ENCODE peak calls at places on chromosome 10, in eight cellular contexts. One of them, this sample, is unnamed.

GRCh38 chr10:22992075-22992474 is 64.2 kb downstream of the ARMC3 start:
- ATAC-seq in HCT116: no peak
- ATAC-seq in HepG2: no peak
- ATAC-seq in upper lobe of left lung: no peak
- ATAC-seq in gastrocnemius medialis: no peak
- ATAC-seq in heart left ventricle: no peak
- ATAC-seq in K562: no peak
- ATAC-seq in right lobe of liver: peak; percentile 14
- ATAC-seq in this sample: no peak

GRCh38 chr10:131982185-131982756 is 548 bp upstream of the BNIP3 start:
- ATAC-seq in HepG2: no peak
- ATAC-seq in K562: peak; percentile 2
- ATAC-seq in heart left ventricle: no peak
- ATAC-seq in right lobe of liver: no peak
- ATAC-seq in HCT116: no peak
- ATAC-seq in upper lobe of left lung: no peak
- ATAC-seq in gastrocnemius medialis: peak; percentile 5
- ATAC-seq in this sample: peak; percentile 8

GRCh38 chr10:11108356-11108755 is 90.7 kb downstream of the CELF2 start:
- ATAC-seq in HCT116: no peak
- ATAC-seq in right lobe of liver: no peak
- ATAC-seq in K562: no peak
- ATAC-seq in heart left ventricle: no peak
- ATAC-seq in gastrocnemius medialis: no peak
- ATAC-seq in upper lobe of left lung: no peak
- ATAC-seq in HepG2: no peak
- ATAC-seq in this sample: no peak

GRCh38 chr10:11344081-11344480 is 267.4 kb downstream of the USP6NL start:
- ATAC-seq in K562: no peak
- ATAC-seq in heart left ventricle: no peak
- ATAC-seq in right lobe of liver: no peak
- ATAC-seq in HCT116: no peak
- ATAC-seq in HepG2: no peak
- ATAC-seq in upper lobe of left lung: no peak
- ATAC-seq in gastrocnemius medialis: no peak
- ATAC-seq in this sample: no peak

GRCh38 chr10:90579602-90580242 is 278.1 kb downstream of the HTR7 start:
- ATAC-seq in upper lobe of left lung: no peak
- ATAC-seq in HepG2: peak; percentile 91
- ATAC-seq in HCT116: peak; percentile 98
- ATAC-seq in right lobe of liver: peak; percentile 49
- ATAC-seq in gastrocnemius medialis: no peak
- ATAC-seq in heart left ventricle: no peak
- ATAC-seq in K562: no peak
- ATAC-seq in this sample: no peak

GRCh38 chr10:119667562-119668328 is 16.6 kb downstream of the BAG3 start:
- ATAC-seq in gastrocnemius medialis: peak; percentile 80
- ATAC-seq in upper lobe of left lung: peak; percentile 52
- ATAC-seq in HepG2: peak; percentile 41
- ATAC-seq in heart left ventricle: peak; percentile 88
- ATAC-seq in HCT116: peak; percentile 93
- ATAC-seq in K562: peak; percentile 82
- ATAC-seq in right lobe of liver: peak; percentile 19
- ATAC-seq in this sample: peak; percentile 92

GRCh38 chr10:5965266-5965665 is 12.1 kb downstream of the IL15RA start:
- ATAC-seq in heart left ventricle: no peak
- ATAC-seq in HCT116: no peak
- ATAC-seq in HepG2: no peak
- ATAC-seq in upper lobe of left lung: no peak
- ATAC-seq in K562: no peak
- ATAC-seq in right lobe of liver: peak; percentile 76
- ATAC-seq in gastrocnemius medialis: no peak
- ATAC-seq in this sample: no peak

GRCh38 chr10:121113385-121113696 is 262.2 kb downstream of the WDR11 start:
- ATAC-seq in heart left ventricle: no peak
- ATAC-seq in HepG2: no peak
- ATAC-seq in upper lobe of left lung: peak; percentile 86
- ATAC-seq in right lobe of liver: no peak
- ATAC-seq in K562: no peak
- ATAC-seq in HCT116: peak; percentile 80
- ATAC-seq in gastrocnemius medialis: no peak
- ATAC-seq in this sample: no peak

GRCh38 chr10:29158066-29158465 is 130.8 kb upstream of the LYZL1 start:
- ATAC-seq in gastrocnemius medialis: no peak
- ATAC-seq in HepG2: no peak
- ATAC-seq in right lobe of liver: no peak
- ATAC-seq in upper lobe of left lung: no peak
- ATAC-seq in heart left ventricle: no peak
- ATAC-seq in K562: no peak
- ATAC-seq in HCT116: no peak
- ATAC-seq in this sample: no peak

GRCh38 chr10:103660364-103661197 is 167.1 kb downstream of the NEURL1 start:
- ATAC-seq in HCT116: no peak
- ATAC-seq in gastrocnemius medialis: peak; percentile 8
- ATAC-seq in upper lobe of left lung: peak; percentile 20
- ATAC-seq in HepG2: peak; percentile 72
- ATAC-seq in K562: no peak
- ATAC-seq in heart left ventricle: peak; percentile 8
- ATAC-seq in right lobe of liver: peak; percentile 40
- ATAC-seq in this sample: peak; percentile 5

GRCh38 chr10:86138551-86139065 is 228.0 kb downstream of the GRID1 start:
- ATAC-seq in HepG2: no peak
- ATAC-seq in heart left ventricle: no peak
- ATAC-seq in gastrocnemius medialis: no peak
- ATAC-seq in upper lobe of left lung: no peak
- ATAC-seq in right lobe of liver: no peak
- ATAC-seq in HCT116: no peak
- ATAC-seq in K562: no peak
- ATAC-seq in this sample: no peak

GRCh38 chr10:86137561-86137960 is 229.0 kb downstream of the GRID1 start:
- ATAC-seq in upper lobe of left lung: no peak
- ATAC-seq in HCT116: no peak
- ATAC-seq in heart left ventricle: no peak
- ATAC-seq in K562: no peak
- ATAC-seq in right lobe of liver: no peak
- ATAC-seq in HepG2: no peak
- ATAC-seq in gastrocnemius medialis: no peak
- ATAC-seq in this sample: no peak

GRCh38 chr10:86135191-86135590 is 231.4 kb downstream of the GRID1 start:
- ATAC-seq in HepG2: no peak
- ATAC-seq in right lobe of liver: no peak
- ATAC-seq in HCT116: no peak
- ATAC-seq in K562: no peak
- ATAC-seq in upper lobe of left lung: peak; percentile 21
- ATAC-seq in heart left ventricle: no peak
- ATAC-seq in gastrocnemius medialis: no peak
- ATAC-seq in this sample: no peak

GRCh38 chr10:86141896-86142295 is 224.7 kb downstream of the GRID1 start:
- ATAC-seq in upper lobe of left lung: no peak
- ATAC-seq in HepG2: no peak
- ATAC-seq in K562: no peak
- ATAC-seq in right lobe of liver: no peak
- ATAC-seq in gastrocnemius medialis: no peak
- ATAC-seq in heart left ventricle: no peak
- ATAC-seq in HCT116: no peak
- ATAC-seq in this sample: no peak

GRCh38 chr10:86139066-86139657 is 227.4 kb downstream of the GRID1 start:
- ATAC-seq in HCT116: peak; percentile 92
- ATAC-seq in heart left ventricle: no peak
- ATAC-seq in HepG2: peak; percentile 85
- ATAC-seq in K562: peak; percentile 66
- ATAC-seq in upper lobe of left lung: no peak
- ATAC-seq in gastrocnemius medialis: no peak
- ATAC-seq in right lobe of liver: peak; percentile 29
- ATAC-seq in this sample: no peak
- TF ChIP-seq CTCF in HCT116: peak; percentile 85
- TF ChIP-seq CTCF in heart left ventricle: peak; percentile 10
- TF ChIP-seq CTCF in HepG2: peak; percentile 67
- TF ChIP-seq CTCF in K562: peak; percentile 46
- TF ChIP-seq CTCF in upper lobe of left lung: no peak
- TF ChIP-seq CTCF in gastrocnemius medialis: no peak
- TF ChIP-seq CTCF in right lobe of liver: no peak
- TF ChIP-seq CTCF in this sample: peak; percentile 21

GRCh38 chr10:110051487-110051886 is 43.7 kb downstream of the ADD3 start:
- ATAC-seq in K562: no peak
- ATAC-seq in HepG2: no peak
- ATAC-seq in upper lobe of left lung: no peak
- ATAC-seq in gastrocnemius medialis: no peak
- ATAC-seq in right lobe of liver: no peak
- ATAC-seq in HCT116: no peak
- ATAC-seq in heart left ventricle: no peak
- ATAC-seq in this sample: no peak
- H3K36me3 ChIP-seq in K562: no peaks in the 10 kb centered on the region
- H3K36me3 ChIP-seq in HepG2: no peaks in the 10 kb centered on the region
- H3K36me3 ChIP-seq in upper lobe of left lung: no peaks in the 10 kb centered on the region
- H3K36me3 ChIP-seq in gastrocnemius medialis: no peaks in the 10 kb centered on the region
- H3K36me3 ChIP-seq in right lobe of liver: no peaks in the 10 kb centered on the region
- H3K36me3 ChIP-seq in HCT116: no peaks in the 10 kb centered on the region
- H3K36me3 ChIP-seq in heart left ventricle: no peaks in the 10 kb centered on the region
- H3K36me3 ChIP-seq in this sample: no peaks in the 10 kb centered on the region

GRCh38 chr10:35336921-35337741 is 822 bp downstream of the CCNY start:
- ATAC-seq in HCT116: peak; percentile 37
- ATAC-seq in HepG2: peak; percentile 68
- ATAC-seq in K562: peak; percentile 37
- ATAC-seq in right lobe of liver: peak; percentile 20
- ATAC-seq in heart left ventricle: peak; percentile 17
- ATAC-seq in upper lobe of left lung: peak; percentile 34
- ATAC-seq in gastrocnemius medialis: peak; percentile 29
- ATAC-seq in this sample: peak; percentile 46

GRCh38 chr10:35335718-35336083 is 608 bp upstream of the CCNY start:
- ATAC-seq in right lobe of liver: peak; percentile 4
- ATAC-seq in HCT116: peak; percentile 34
- ATAC-seq in HepG2: peak; percentile 11
- ATAC-seq in heart left ventricle: no peak
- ATAC-seq in K562: peak; percentile 18
- ATAC-seq in upper lobe of left lung: peak; percentile 56
- ATAC-seq in gastrocnemius medialis: peak; percentile 3
- ATAC-seq in this sample: no peak

GRCh38 chr10:35334297-35334696 is 2.0 kb upstream of the CCNY start:
- ATAC-seq in gastrocnemius medialis: no peak
- ATAC-seq in HCT116: no peak
- ATAC-seq in K562: no peak
- ATAC-seq in upper lobe of left lung: no peak
- ATAC-seq in right lobe of liver: peak; percentile 8
- ATAC-seq in HepG2: no peak
- ATAC-seq in heart left ventricle: no peak
- ATAC-seq in this sample: no peak

GRCh38 chr10:35335133-35335532 is 1.2 kb upstream of the CCNY start:
- ATAC-seq in K562: no peak
- ATAC-seq in HCT116: no peak
- ATAC-seq in right lobe of liver: no peak
- ATAC-seq in HepG2: no peak
- ATAC-seq in upper lobe of left lung: no peak
- ATAC-seq in gastrocnemius medialis: no peak
- ATAC-seq in heart left ventricle: no peak
- ATAC-seq in this sample: no peak

DNA sequence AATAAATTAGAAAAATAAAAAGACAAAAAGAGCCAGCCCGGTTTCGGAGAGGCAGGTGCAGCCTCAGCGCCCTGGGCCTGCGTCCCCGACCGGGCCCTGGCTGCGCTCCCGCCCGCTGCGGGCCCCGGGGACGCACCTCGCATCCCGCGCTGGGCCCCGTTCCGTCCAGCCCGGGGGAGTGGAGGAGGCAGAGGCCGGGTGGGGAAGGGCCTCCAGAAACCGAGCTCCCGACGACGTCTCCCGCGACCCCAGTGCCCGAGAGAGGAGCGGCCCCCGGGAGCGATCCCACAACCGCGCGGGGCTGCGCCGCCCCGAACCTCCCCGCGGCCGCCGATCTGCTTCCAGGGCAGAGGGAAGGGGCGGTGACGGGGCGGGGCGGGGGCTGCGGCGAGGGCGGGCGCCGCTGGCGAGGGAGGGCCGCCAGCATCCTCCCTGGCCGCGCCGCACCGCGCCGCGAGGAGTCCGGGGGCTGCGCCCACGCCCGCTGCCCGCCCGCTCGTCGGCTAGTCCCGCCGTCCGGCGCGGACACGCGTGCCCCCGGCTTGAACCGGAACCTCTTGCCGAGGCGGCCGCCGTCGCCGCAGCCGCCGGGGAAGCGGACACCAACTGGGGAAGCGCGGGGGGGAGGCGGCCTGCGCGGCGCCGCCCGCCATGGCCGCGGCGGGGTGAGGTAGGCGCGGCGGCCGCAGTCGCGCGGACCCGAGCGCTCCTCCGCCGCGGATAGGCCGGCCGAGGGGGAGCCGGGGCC is at the start of gene CCNY:
- ATAC-seq in heart left ventricle: peak; percentile 77
- ATAC-seq in K562: peak; percentile 84
- ATAC-seq in HCT116: peak; percentile 83
- ATAC-seq in gastrocnemius medialis: peak; percentile 71
- ATAC-seq in right lobe of liver: peak; percentile 82
- ATAC-seq in HepG2: peak; percentile 87
- ATAC-seq in upper lobe of left lung: peak; percentile 86
- ATAC-seq in this sample: peak; percentile 88
- TF ChIP-seq POLR2A in heart left ventricle: no peak
- TF ChIP-seq POLR2A in K562: peak; percentile 83
- TF ChIP-seq POLR2A in HCT116: peak; percentile 65
- TF ChIP-seq POLR2A in gastrocnemius medialis: peak; percentile 88
- TF ChIP-seq POLR2A in right lobe of liver: peak; percentile 85
- TF ChIP-seq POLR2A in HepG2: peak; percentile 79
- TF ChIP-seq POLR2A in upper lobe of left lung: peak; percentile 62
- TF ChIP-seq POLR2A in this sample: peak; percentile 51

GRCh38 chr10:33155720-33156638 is 178.5 kb downstream of the NRP1 start:
- ATAC-seq in HCT116: peak; percentile 97
- ATAC-seq in HepG2: peak; percentile 96
- ATAC-seq in K562: peak; percentile 78
- ATAC-seq in gastrocnemius medialis: no peak
- ATAC-seq in right lobe of liver: peak; percentile 87
- ATAC-seq in heart left ventricle: no peak
- ATAC-seq in upper lobe of left lung: peak; percentile 80
- ATAC-seq in this sample: no peak
- TF ChIP-seq CTCF in HCT116: peak; percentile 77
- TF ChIP-seq CTCF in HepG2: peak; percentile 87
- TF ChIP-seq CTCF in K562: peak; percentile 52
- TF ChIP-seq CTCF in gastrocnemius medialis: no peak
- TF ChIP-seq CTCF in right lobe of liver: peak; percentile 60
- TF ChIP-seq CTCF in heart left ventricle: peak; percentile 54
- TF ChIP-seq CTCF in upper lobe of left lung: peak; percentile 53
- TF ChIP-seq CTCF in this sample: peak; percentile 25

This sample was measured in gastroesophageal sphincter.